ENCODE peak calls at places on chromosome 18, in five cellular contexts. One of them, this sample, is unnamed.

GRCh38 chr18:48622911-48623431 is 84.1 kb downstream of the CTIF start:
- DNase-seq in AG10803: peak; percentile 56
- DNase-seq in stimulated activated naive CD8-positive, alpha-beta T cell treated with anti-CD3 and anti-CD28 coated beads, Interleukin-15, Interleukin-2, amounts not matched to agents 100 U/mL and 50 U/mL, for 24 hours: no peak
- DNase-seq in PC-3: no peak
- DNase-seq in GM06990: peak; percentile 37
- DNase-seq in this sample: peak; percentile 53

GRCh38 chr18:8140841-8141501 is 468.3 kb upstream of the RAB12 start:
- DNase-seq in PC-3: peak; percentile 59
- DNase-seq in AG10803: peak; percentile 53
- DNase-seq in stimulated activated naive CD8-positive, alpha-beta T cell treated with anti-CD3 and anti-CD28 coated beads, Interleukin-15, Interleukin-2, amounts not matched to agents 100 U/mL and 50 U/mL, for 24 hours: no peak
- DNase-seq in GM06990: no peak
- DNase-seq in this sample: peak; percentile 65

GRCh38 chr18:74271656-74272055 is 20.1 kb downstream of the CYB5A start:
- DNase-seq in PC-3: peak; percentile 90
- DNase-seq in AG10803: peak; percentile 35
- DNase-seq in stimulated activated naive CD8-positive, alpha-beta T cell treated with anti-CD3 and anti-CD28 coated beads, Interleukin-15, Interleukin-2, amounts not matched to agents 100 U/mL and 50 U/mL, for 24 hours: no peak
- DNase-seq in GM06990: no peak
- DNase-seq in this sample: peak; percentile 86

GRCh38 chr18:10194592-10194991 is 259.8 kb upstream of the APCDD1 start:
- DNase-seq in PC-3: no peak
- DNase-seq in AG10803: no peak
- DNase-seq in stimulated activated naive CD8-positive, alpha-beta T cell treated with anti-CD3 and anti-CD28 coated beads, Interleukin-15, Interleukin-2, amounts not matched to agents 100 U/mL and 50 U/mL, for 24 hours: no peak
- DNase-seq in GM06990: no peak
- DNase-seq in this sample: no peak

GRCh38 chr18:55152801-55153200 is 193.5 kb upstream of the CCDC68 start:
- DNase-seq in GM06990: no peak
- DNase-seq in PC-3: peak; percentile 48
- DNase-seq in AG10803: no peak
- DNase-seq in stimulated activated naive CD8-positive, alpha-beta T cell treated with anti-CD3 and anti-CD28 coated beads, Interleukin-15, Interleukin-2, amounts not matched to agents 100 U/mL and 50 U/mL, for 24 hours: no peak
- DNase-seq in this sample: peak; percentile 81

GRCh38 chr18:50944245-50944917 is 23.5 kb upstream of the ELAC1 start:
- DNase-seq in GM06990: no peak
- DNase-seq in AG10803: peak; percentile 11
- DNase-seq in PC-3: peak; percentile 1
- DNase-seq in stimulated activated naive CD8-positive, alpha-beta T cell treated with anti-CD3 and anti-CD28 coated beads, Interleukin-15, Interleukin-2, amounts not matched to agents 100 U/mL and 50 U/mL, for 24 hours: no peak
- DNase-seq in this sample: peak; percentile 44

GRCh38 chr18:61169386-61169785 is 163.8 kb upstream of the CDH20 start:
- DNase-seq in AG10803: no peak
- DNase-seq in GM06990: no peak
- DNase-seq in PC-3: no peak
- DNase-seq in stimulated activated naive CD8-positive, alpha-beta T cell treated with anti-CD3 and anti-CD28 coated beads, Interleukin-15, Interleukin-2, amounts not matched to agents 100 U/mL and 50 U/mL, for 24 hours: no peak
- DNase-seq in this sample: peak; percentile 6

GRCh38 chr18:3037423-3037915 is 24.5 kb upstream of the LPIN2 start:
- DNase-seq in PC-3: peak; percentile 92
- DNase-seq in AG10803: peak; percentile 67
- DNase-seq in stimulated activated naive CD8-positive, alpha-beta T cell treated with anti-CD3 and anti-CD28 coated beads, Interleukin-15, Interleukin-2, amounts not matched to agents 100 U/mL and 50 U/mL, for 24 hours: no peak
- DNase-seq in GM06990: peak; percentile 48
- DNase-seq in this sample: peak; percentile 94

GRCh38 chr18:78777992-78778391 is 201.6 kb upstream of the SALL3 start:
- DNase-seq in AG10803: no peak
- DNase-seq in stimulated activated naive CD8-positive, alpha-beta T cell treated with anti-CD3 and anti-CD28 coated beads, Interleukin-15, Interleukin-2, amounts not matched to agents 100 U/mL and 50 U/mL, for 24 hours: no peak
- DNase-seq in PC-3: no peak
- DNase-seq in GM06990: no peak
- DNase-seq in this sample: no peak

GRCh38 chr18:79434611-79435010 is 38.9 kb downstream of the NFATC1 start:
- DNase-seq in stimulated activated naive CD8-positive, alpha-beta T cell treated with anti-CD3 and anti-CD28 coated beads, Interleukin-15, Interleukin-2, amounts not matched to agents 100 U/mL and 50 U/mL, for 24 hours: no peak
- DNase-seq in PC-3: no peak
- DNase-seq in GM06990: no peak
- DNase-seq in AG10803: no peak
- DNase-seq in this sample: no peak

GRCh38 chr18:48837676-48838075 is 113.1 kb downstream of the SMAD7 start:
- DNase-seq in AG10803: no peak
- DNase-seq in stimulated activated naive CD8-positive, alpha-beta T cell treated with anti-CD3 and anti-CD28 coated beads, Interleukin-15, Interleukin-2, amounts not matched to agents 100 U/mL and 50 U/mL, for 24 hours: no peak
- DNase-seq in PC-3: no peak
- DNase-seq in GM06990: no peak
- DNase-seq in this sample: no peak

GRCh38 chr18:31170335-31170734 is 7.7 kb upstream of the DSC1 start:
- DNase-seq in stimulated activated naive CD8-positive, alpha-beta T cell treated with anti-CD3 and anti-CD28 coated beads, Interleukin-15, Interleukin-2, amounts not matched to agents 100 U/mL and 50 U/mL, for 24 hours: no peak
- DNase-seq in PC-3: no peak
- DNase-seq in GM06990: no peak
- DNase-seq in AG10803: no peak
- DNase-seq in this sample: no peak

GRCh38 chr18:3350021-3350420 is 88.1 kb downstream of the MYL12B start:
- DNase-seq in stimulated activated naive CD8-positive, alpha-beta T cell treated with anti-CD3 and anti-CD28 coated beads, Interleukin-15, Interleukin-2, amounts not matched to agents 100 U/mL and 50 U/mL, for 24 hours: no peak
- DNase-seq in AG10803: no peak
- DNase-seq in GM06990: no peak
- DNase-seq in PC-3: no peak
- DNase-seq in this sample: no peak

GRCh38 chr18:79406708-79407107 is 11.0 kb downstream of the NFATC1 start:
- DNase-seq in PC-3: no peak
- DNase-seq in stimulated activated naive CD8-positive, alpha-beta T cell treated with anti-CD3 and anti-CD28 coated beads, Interleukin-15, Interleukin-2, amounts not matched to agents 100 U/mL and 50 U/mL, for 24 hours: no peak
- DNase-seq in GM06990: no peak
- DNase-seq in AG10803: no peak
- DNase-seq in this sample: no peak

GRCh38 chr18:23145613-23146012 is 10.3 kb downstream of the CABLES1 start:
- DNase-seq in PC-3: no peak
- DNase-seq in AG10803: no peak
- DNase-seq in stimulated activated naive CD8-positive, alpha-beta T cell treated with anti-CD3 and anti-CD28 coated beads, Interleukin-15, Interleukin-2, amounts not matched to agents 100 U/mL and 50 U/mL, for 24 hours: no peak
- DNase-seq in GM06990: no peak
- DNase-seq in this sample: no peak

GRCh38 chr18:43893001-43893637 is 615.8 kb upstream of the SYT4 start:
- DNase-seq in GM06990: no peak
- DNase-seq in PC-3: peak; percentile 69
- DNase-seq in stimulated activated naive CD8-positive, alpha-beta T cell treated with anti-CD3 and anti-CD28 coated beads, Interleukin-15, Interleukin-2, amounts not matched to agents 100 U/mL and 50 U/mL, for 24 hours: no peak
- DNase-seq in AG10803: peak; percentile 73
- DNase-seq in this sample: peak; percentile 69

GRCh38 chr18:9958861-9959399 is 45.1 kb downstream of the VAPA start:
- DNase-seq in GM06990: no peak
- DNase-seq in AG10803: no peak
- DNase-seq in PC-3: no peak
- DNase-seq in stimulated activated naive CD8-positive, alpha-beta T cell treated with anti-CD3 and anti-CD28 coated beads, Interleukin-15, Interleukin-2, amounts not matched to agents 100 U/mL and 50 U/mL, for 24 hours: no peak
- DNase-seq in this sample: no peak

GRCh38 chr18:23194150-23194968 is 59.1 kb downstream of the CABLES1 start:
- DNase-seq in GM06990: no peak
- DNase-seq in AG10803: peak; percentile 51
- DNase-seq in PC-3: no peak
- DNase-seq in stimulated activated naive CD8-positive, alpha-beta T cell treated with anti-CD3 and anti-CD28 coated beads, Interleukin-15, Interleukin-2, amounts not matched to agents 100 U/mL and 50 U/mL, for 24 hours: no peak
- DNase-seq in this sample: peak; percentile 30

GRCh38 chr18:13147146-13147545 is 71.4 kb upstream of the LDLRAD4 start:
- DNase-seq in AG10803: no peak
- DNase-seq in PC-3: no peak
- DNase-seq in stimulated activated naive CD8-positive, alpha-beta T cell treated with anti-CD3 and anti-CD28 coated beads, Interleukin-15, Interleukin-2, amounts not matched to agents 100 U/mL and 50 U/mL, for 24 hours: no peak
- DNase-seq in GM06990: no peak
- DNase-seq in this sample: no peak

GRCh38 chr18:29560270-29560669 is 1383.3 kb upstream of the CDH2 start:
- DNase-seq in GM06990: no peak
- DNase-seq in PC-3: no peak
- DNase-seq in stimulated activated naive CD8-positive, alpha-beta T cell treated with anti-CD3 and anti-CD28 coated beads, Interleukin-15, Interleukin-2, amounts not matched to agents 100 U/mL and 50 U/mL, for 24 hours: no peak
- DNase-seq in AG10803: no peak
- DNase-seq in this sample: no peak

GRCh38 chr18:73891572-73892421 is 255.8 kb downstream of the FBXO15 start:
- DNase-seq in stimulated activated naive CD8-positive, alpha-beta T cell treated with anti-CD3 and anti-CD28 coated beads, Interleukin-15, Interleukin-2, amounts not matched to agents 100 U/mL and 50 U/mL, for 24 hours: no peak
- DNase-seq in PC-3: no peak
- DNase-seq in GM06990: no peak
- DNase-seq in AG10803: no peak
- DNase-seq in this sample: no peak

GRCh38 chr18:48052845-48053244 is 122.4 kb upstream of the SMAD2 start:
- DNase-seq in AG10803: no peak
- DNase-seq in stimulated activated naive CD8-positive, alpha-beta T cell treated with anti-CD3 and anti-CD28 coated beads, Interleukin-15, Interleukin-2, amounts not matched to agents 100 U/mL and 50 U/mL, for 24 hours: no peak
- DNase-seq in PC-3: no peak
- DNase-seq in GM06990: no peak
- DNase-seq in this sample: no peak

GRCh38 chr18:10417191-10417590 is 37.2 kb upstream of the APCDD1 start:
- DNase-seq in AG10803: no peak
- DNase-seq in stimulated activated naive CD8-positive, alpha-beta T cell treated with anti-CD3 and anti-CD28 coated beads, Interleukin-15, Interleukin-2, amounts not matched to agents 100 U/mL and 50 U/mL, for 24 hours: no peak
- DNase-seq in PC-3: peak; percentile 44
- DNase-seq in GM06990: no peak
- DNase-seq in this sample: peak; percentile 100

GRCh38 chr18:61019902-61020301 is 313.3 kb upstream of the CDH20 start:
- DNase-seq in GM06990: no peak
- DNase-seq in PC-3: no peak
- DNase-seq in AG10803: no peak
- DNase-seq in stimulated activated naive CD8-positive, alpha-beta T cell treated with anti-CD3 and anti-CD28 coated beads, Interleukin-15, Interleukin-2, amounts not matched to agents 100 U/mL and 50 U/mL, for 24 hours: no peak
- DNase-seq in this sample: no peak

GRCh38 chr18:34048423-34048822 is 176.3 kb downstream of the NOL4 start:
- DNase-seq in AG10803: no peak
- DNase-seq in PC-3: no peak
- DNase-seq in stimulated activated naive CD8-positive, alpha-beta T cell treated with anti-CD3 and anti-CD28 coated beads, Interleukin-15, Interleukin-2, amounts not matched to agents 100 U/mL and 50 U/mL, for 24 hours: no peak
- DNase-seq in GM06990: no peak
- DNase-seq in this sample: no peak

GRCh38 chr18:48300463-48300961 is 108.7 kb downstream of the ZBTB7C start:
- DNase-seq in stimulated activated naive CD8-positive, alpha-beta T cell treated with anti-CD3 and anti-CD28 coated beads, Interleukin-15, Interleukin-2, amounts not matched to agents 100 U/mL and 50 U/mL, for 24 hours: no peak
- DNase-seq in AG10803: no peak
- DNase-seq in PC-3: peak; percentile 5
- DNase-seq in GM06990: no peak
- DNase-seq in this sample: peak; percentile 43